ENCODE peak calls at places on chromosomes 13 and 19, in eight cellular contexts. One of them, this sample, is unnamed.

GRCh38 chr19:44576843-44577565 is 36.4 kb upstream of the IGSF23 start:
- DNase-seq in CD8-positive, alpha-beta T cell: no peak
- DNase-seq in MCF 10A: peak
- DNase-seq in tibial nerve: no peak
- DNase-seq in left ventricle myocardium inferior: no peak
- DNase-seq in lower leg skin: peak
- DNase-seq in AG09319: no peak
- DNase-seq in neural progenitor cell: peak
- DNase-seq in this sample: peak

GRCh38 chr13:95002968-95003813 is 290.8 kb upstream of the SOX21 start:
- DNase-seq in CD8-positive, alpha-beta T cell: no peak
- DNase-seq in MCF 10A: no peak
- DNase-seq in tibial nerve: no peak
- DNase-seq in left ventricle myocardium inferior: no peak
- DNase-seq in lower leg skin: no peak
- DNase-seq in AG09319: no peak
- DNase-seq in neural progenitor cell: peak
- DNase-seq in this sample: no peak

GRCh38 chr13:112444001-112444311 is 67.8 kb downstream of the SPACA7 start:
- DNase-seq in CD8-positive, alpha-beta T cell: peak
- DNase-seq in MCF 10A: peak
- DNase-seq in tibial nerve: no peak
- DNase-seq in left ventricle myocardium inferior: peak
- DNase-seq in lower leg skin: peak
- DNase-seq in AG09319: peak
- DNase-seq in neural progenitor cell: peak
- DNase-seq in this sample: peak

GRCh38 chr13:75763511-75763910 is 127.4 kb downstream of the LMO7 start:
- DNase-seq in CD8-positive, alpha-beta T cell: no peak
- DNase-seq in MCF 10A: no peak
- DNase-seq in tibial nerve: no peak
- DNase-seq in left ventricle myocardium inferior: no peak
- DNase-seq in lower leg skin: no peak
- DNase-seq in AG09319: no peak
- DNase-seq in neural progenitor cell: no peak
- DNase-seq in this sample: no peak

GRCh38 chr19:18672606-18673337 is 10.7 kb upstream of the CRTC1 start:
- DNase-seq in CD8-positive, alpha-beta T cell: no peak
- DNase-seq in MCF 10A: peak
- DNase-seq in tibial nerve: no peak
- DNase-seq in left ventricle myocardium inferior: no peak
- DNase-seq in lower leg skin: no peak
- DNase-seq in AG09319: no peak
- DNase-seq in neural progenitor cell: peak
- DNase-seq in this sample: no peak

GRCh38 chr19:57271280-57271679 is 9.0 kb upstream of the ZNF460 start:
- DNase-seq in CD8-positive, alpha-beta T cell: no peak
- DNase-seq in MCF 10A: no peak
- DNase-seq in tibial nerve: no peak
- DNase-seq in left ventricle myocardium inferior: no peak
- DNase-seq in lower leg skin: no peak
- DNase-seq in AG09319: no peak
- DNase-seq in neural progenitor cell: no peak
- DNase-seq in this sample: no peak

GRCh38 chr13:111046590-111047141 is 68.4 kb upstream of the ARHGEF7 start:
- DNase-seq in CD8-positive, alpha-beta T cell: no peak
- DNase-seq in MCF 10A: no peak
- DNase-seq in tibial nerve: no peak
- DNase-seq in left ventricle myocardium inferior: no peak
- DNase-seq in lower leg skin: peak
- DNase-seq in AG09319: no peak
- DNase-seq in neural progenitor cell: no peak
- DNase-seq in this sample: no peak

GRCh38 chr19:2084993-2085720 is 11.0 kb downstream of the MOB3A start:
- DNase-seq in CD8-positive, alpha-beta T cell: peak
- DNase-seq in MCF 10A: peak
- DNase-seq in tibial nerve: no peak
- DNase-seq in left ventricle myocardium inferior: peak
- DNase-seq in lower leg skin: peak
- DNase-seq in AG09319: no peak
- DNase-seq in neural progenitor cell: no peak
- DNase-seq in this sample: peak

GRCh38 chr19:805600-806550 is 8.6 kb downstream of the PTBP1 start:
- DNase-seq in CD8-positive, alpha-beta T cell: no peak
- DNase-seq in MCF 10A: no peak
- DNase-seq in tibial nerve: no peak
- DNase-seq in left ventricle myocardium inferior: no peak
- DNase-seq in lower leg skin: no peak
- DNase-seq in AG09319: no peak
- DNase-seq in neural progenitor cell: no peak
- DNase-seq in this sample: no peak

GRCh38 chr13:100506600-100507422 is 81.8 kb downstream of the GGACT start:
- DNase-seq in CD8-positive, alpha-beta T cell: no peak
- DNase-seq in MCF 10A: no peak
- DNase-seq in tibial nerve: no peak
- DNase-seq in left ventricle myocardium inferior: no peak
- DNase-seq in lower leg skin: no peak
- DNase-seq in AG09319: no peak
- DNase-seq in neural progenitor cell: no peak
- DNase-seq in this sample: no peak

GRCh38 chr13:48866204-48866603 is 109.5 kb upstream of the FNDC3A start:
- DNase-seq in CD8-positive, alpha-beta T cell: no peak
- DNase-seq in MCF 10A: no peak
- DNase-seq in tibial nerve: no peak
- DNase-seq in left ventricle myocardium inferior: no peak
- DNase-seq in lower leg skin: no peak
- DNase-seq in AG09319: no peak
- DNase-seq in neural progenitor cell: no peak
- DNase-seq in this sample: no peak

GRCh38 chr19:16095071-16095571 is 16.6 kb upstream of the RAB8A start:
- DNase-seq in CD8-positive, alpha-beta T cell: peak
- DNase-seq in MCF 10A: no peak
- DNase-seq in tibial nerve: no peak
- DNase-seq in left ventricle myocardium inferior: peak
- DNase-seq in lower leg skin: no peak
- DNase-seq in AG09319: no peak
- DNase-seq in neural progenitor cell: no peak
- DNase-seq in this sample: no peak

DNA sequence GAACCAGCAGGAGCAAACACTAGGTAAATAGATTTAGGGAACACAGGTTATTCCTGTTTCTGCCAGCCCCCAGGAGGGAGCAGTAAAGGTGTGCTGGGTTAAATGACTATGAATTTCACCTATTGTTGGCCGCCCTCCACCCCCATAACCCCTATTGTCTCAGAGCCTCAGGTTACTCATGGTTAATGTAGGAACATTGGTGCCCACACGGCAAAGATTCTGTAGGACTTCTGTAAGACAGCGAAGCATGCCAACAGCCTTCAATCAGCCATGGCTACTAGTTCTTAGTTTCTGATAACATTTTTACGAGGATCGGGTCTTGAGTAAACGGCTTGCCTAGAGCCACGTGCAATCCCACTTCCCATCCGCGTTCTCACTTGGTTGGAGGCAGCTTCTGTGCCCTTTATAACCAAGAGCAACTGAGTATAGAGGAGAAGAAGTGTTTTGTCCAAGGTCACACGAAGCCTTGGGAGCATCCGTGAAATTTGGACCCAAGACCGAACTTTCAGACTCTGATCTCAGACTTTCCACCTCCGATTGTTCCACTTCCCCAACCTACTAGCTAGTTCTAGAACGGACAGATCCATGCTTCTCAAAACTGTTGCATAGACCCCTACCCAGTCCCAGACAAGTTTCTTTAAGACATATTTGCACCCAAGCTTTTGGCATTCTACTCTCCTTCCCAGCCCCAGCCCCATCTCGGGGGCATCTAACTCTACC is 5.1 kb upstream of the CACNG8 start:
- DNase-seq in CD8-positive, alpha-beta T cell: no peak
- DNase-seq in MCF 10A: no peak
- DNase-seq in tibial nerve: no peak
- DNase-seq in left ventricle myocardium inferior: no peak
- DNase-seq in lower leg skin: no peak
- DNase-seq in AG09319: no peak
- DNase-seq in neural progenitor cell: no peak
- DNase-seq in this sample: no peak
- TF ChIP-seq CTCF in CD8-positive, alpha-beta T cell: no peak
- TF ChIP-seq CTCF in MCF 10A: no peak
- TF ChIP-seq CTCF in tibial nerve: no peak
- TF ChIP-seq CTCF in left ventricle myocardium inferior: no peak
- TF ChIP-seq CTCF in lower leg skin: no peak
- TF ChIP-seq CTCF in AG09319: no peak
- TF ChIP-seq CTCF in neural progenitor cell: no peak
- TF ChIP-seq CTCF in this sample: no peak

GRCh38 chr19:38319421-38320258 is at the start of gene KCNK6:
- DNase-seq in CD8-positive, alpha-beta T cell: peak
- DNase-seq in MCF 10A: no peak
- DNase-seq in tibial nerve: no peak
- DNase-seq in left ventricle myocardium inferior: peak
- DNase-seq in lower leg skin: peak
- DNase-seq in AG09319: no peak
- DNase-seq in neural progenitor cell: peak
- DNase-seq in this sample: peak
- TF ChIP-seq CTCF in CD8-positive, alpha-beta T cell: no peak
- TF ChIP-seq CTCF in MCF 10A: no peak
- TF ChIP-seq CTCF in tibial nerve: no peak
- TF ChIP-seq CTCF in left ventricle myocardium inferior: no peak
- TF ChIP-seq CTCF in lower leg skin: no peak
- TF ChIP-seq CTCF in AG09319: no peak
- TF ChIP-seq CTCF in neural progenitor cell: no peak
- TF ChIP-seq CTCF in this sample: no peak

DNA sequence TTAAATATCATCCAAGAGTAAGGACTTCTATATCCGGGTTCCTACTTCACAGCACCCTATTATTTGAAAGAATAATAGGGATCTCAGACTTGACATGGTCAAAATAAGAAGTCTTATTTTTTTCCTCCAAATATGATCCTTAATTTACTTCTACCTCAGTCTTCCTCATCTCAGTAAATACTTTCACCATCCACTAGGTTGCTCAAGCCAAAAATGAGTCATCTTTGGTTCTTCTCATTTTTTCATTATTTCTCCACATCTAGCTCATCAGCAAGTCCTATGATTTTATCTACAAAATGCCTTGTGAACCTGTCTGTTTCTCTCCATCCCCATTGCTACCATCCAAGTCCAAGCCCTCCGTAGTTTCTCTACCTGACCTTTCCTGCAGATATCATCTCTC is 121.9 kb upstream of the GJB6 start:
- DNase-seq in CD8-positive, alpha-beta T cell: no peak
- DNase-seq in MCF 10A: peak
- DNase-seq in tibial nerve: no peak
- DNase-seq in left ventricle myocardium inferior: no peak
- DNase-seq in lower leg skin: no peak
- DNase-seq in AG09319: no peak
- DNase-seq in neural progenitor cell: no peak
- DNase-seq in this sample: no peak
- TF ChIP-seq CTCF in CD8-positive, alpha-beta T cell: no peak
- TF ChIP-seq CTCF in MCF 10A: peak
- TF ChIP-seq CTCF in tibial nerve: no peak
- TF ChIP-seq CTCF in left ventricle myocardium inferior: no peak
- TF ChIP-seq CTCF in lower leg skin: no peak
- TF ChIP-seq CTCF in AG09319: no peak
- TF ChIP-seq CTCF in neural progenitor cell: peak
- TF ChIP-seq CTCF in this sample: peak

GRCh38 chr19:42023943-42024260 is 29.9 kb upstream of the ATP1A3 start:
- DNase-seq in CD8-positive, alpha-beta T cell: no peak
- DNase-seq in MCF 10A: no peak
- DNase-seq in tibial nerve: no peak
- DNase-seq in left ventricle myocardium inferior: no peak
- DNase-seq in lower leg skin: no peak
- DNase-seq in AG09319: no peak
- DNase-seq in neural progenitor cell: no peak
- DNase-seq in this sample: no peak

GRCh38 chr19:42021185-42021584 is 27.2 kb upstream of the ATP1A3 start:
- DNase-seq in CD8-positive, alpha-beta T cell: no peak
- DNase-seq in MCF 10A: no peak
- DNase-seq in tibial nerve: no peak
- DNase-seq in left ventricle myocardium inferior: no peak
- DNase-seq in lower leg skin: no peak
- DNase-seq in AG09319: no peak
- DNase-seq in neural progenitor cell: no peak
- DNase-seq in this sample: no peak

GRCh38 chr19:42024622-42025111 is 30.6 kb upstream of the ATP1A3 start:
- DNase-seq in CD8-positive, alpha-beta T cell: no peak
- DNase-seq in MCF 10A: no peak
- DNase-seq in tibial nerve: no peak
- DNase-seq in left ventricle myocardium inferior: peak
- DNase-seq in lower leg skin: no peak
- DNase-seq in AG09319: peak
- DNase-seq in neural progenitor cell: no peak
- DNase-seq in this sample: no peak

GRCh38 chr19:42022616-42023015 is 28.6 kb upstream of the ATP1A3 start:
- DNase-seq in CD8-positive, alpha-beta T cell: no peak
- DNase-seq in MCF 10A: no peak
- DNase-seq in tibial nerve: no peak
- DNase-seq in left ventricle myocardium inferior: no peak
- DNase-seq in lower leg skin: no peak
- DNase-seq in AG09319: no peak
- DNase-seq in neural progenitor cell: no peak
- DNase-seq in this sample: no peak

DNA sequence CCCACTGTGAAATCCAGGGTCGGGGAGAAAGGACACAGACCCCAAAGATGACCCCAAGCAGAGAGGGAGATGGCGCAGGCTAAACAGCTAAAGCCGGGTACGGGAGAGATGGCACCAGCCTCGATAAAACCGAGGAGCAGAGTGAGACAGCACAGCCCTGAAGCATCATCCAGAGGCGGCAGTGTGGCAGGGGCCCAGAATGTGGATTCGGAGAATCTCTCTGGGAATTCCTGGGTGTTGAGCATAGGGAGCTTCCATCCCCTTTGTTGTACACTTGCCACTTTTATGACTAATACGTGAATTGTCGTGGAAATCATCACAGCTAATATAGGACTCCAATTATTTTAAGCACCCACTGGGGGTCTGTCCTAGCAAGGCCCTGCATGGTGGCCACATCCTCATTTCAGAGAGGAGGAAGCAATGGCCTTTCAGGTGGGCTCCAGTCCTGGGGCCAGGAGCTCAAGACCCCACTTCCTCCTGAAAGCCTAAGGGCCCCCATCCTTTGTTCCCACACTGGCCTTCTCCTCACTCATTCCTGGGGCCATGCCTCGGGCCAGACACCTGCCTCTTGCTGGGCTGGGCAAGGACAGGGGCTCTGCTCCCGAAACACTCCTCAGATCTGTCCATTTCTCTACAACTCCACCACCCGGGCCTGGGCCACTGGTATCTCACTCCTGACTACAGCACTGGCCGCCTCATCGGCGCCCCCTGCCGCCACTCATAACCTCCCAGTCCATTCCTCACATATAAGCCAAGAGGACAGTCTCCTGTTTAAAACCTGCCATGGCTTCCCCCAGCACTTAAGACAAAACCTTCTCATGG is 29.3 kb upstream of the ATP1A3 start:
- DNase-seq in CD8-positive, alpha-beta T cell: no peak
- DNase-seq in MCF 10A: peak
- DNase-seq in tibial nerve: no peak
- DNase-seq in left ventricle myocardium inferior: no peak
- DNase-seq in lower leg skin: no peak
- DNase-seq in AG09319: no peak
- DNase-seq in neural progenitor cell: peak
- DNase-seq in this sample: peak
- TF ChIP-seq CTCF in CD8-positive, alpha-beta T cell: peak
- TF ChIP-seq CTCF in MCF 10A: peak
- TF ChIP-seq CTCF in tibial nerve: peak
- TF ChIP-seq CTCF in left ventricle myocardium inferior: no peak
- TF ChIP-seq CTCF in lower leg skin: no peak
- TF ChIP-seq CTCF in AG09319: peak
- TF ChIP-seq CTCF in neural progenitor cell: peak
- TF ChIP-seq CTCF in this sample: peak

This sample was measured in endothelial cell.